ENCODE peak calls at places on chromosomes 11 and 22, in nine cellular contexts. R is naive thymus-derived CD4-positive, alpha-beta T cell; T is NCI-H1436; F is activated CD4-positive, alpha-beta T cell treated with anti-CD3 and anti-CD28 coated beads, Interleukin-2, amount 10 ng/mL, durations not matched to agents 7 days and 5 days; G is non-pigmented ciliary epithelial cell; S is left ventricle myocardium inferior; I is retinal pigment epithelial cell; Q is GOT3; C is activated T-helper 9 cell treated with anti-CD3 and anti-CD28 coated beads, Interleukin-2, amount 50 U/mL, for 16 hours. M is an unnamed sample.

GRCh38 chr11:111088872-111089271 is 156.7 kb upstream of the POU2AF2 start:
- DNase-seq in I (no peak), Q (no peak), G (no peak), F (no peak), C (no peak), T (no peak), S (no peak), R (no peak), M (no peak)

GRCh38 chr22:29475550-29475949 is 4.5 kb upstream of the NEFH start:
- DNase-seq in F (no peak), T (peak; percentile 60), S (no peak), R (no peak), Q (no peak), G (no peak), I (no peak), C (no peak), M (no peak)

GRCh38 chr22:49764151-49764581 is 63.5 kb downstream of the BRD1 start:
- DNase-seq in F (peak; percentile 4), C (no peak), T (no peak), Q (no peak), R (no peak), S (peak; percentile 13), G (no peak), I (no peak), M (peak; percentile 40)

GRCh38 chr11:133012803-133013202 is 519.5 kb downstream of the OPCML start:
- DNase-seq in G (no peak), F (no peak), T (no peak), R (no peak), S (no peak), Q (no peak), I (no peak), C (no peak), M (no peak)

GRCh38 chr11:122897606-122898210 is 15.1 kb downstream of the JHY start:
- DNase-seq in S (no peak), F (no peak), T (no peak), G (peak; percentile 56), R (no peak), Q (no peak), I (peak; percentile 53), C (no peak), M (no peak)

GRCh38 chr22:44628273-44628672 is 73.7 kb upstream of the PRR5 start:
- DNase-seq in S (no peak), T (no peak), Q (no peak), F (no peak), I (no peak), C (no peak), R (no peak), G (no peak), M (no peak)

GRCh38 chr22:19691721-19692341 is 22.5 kb upstream of the SEPTIN5 start:
- DNase-seq in Q (no peak), T (no peak), F (no peak), I (peak; percentile 58), S (no peak), R (no peak), C (no peak), G (peak; percentile 13), M (no peak)

GRCh38 chr22:36052505-36052941 is 23.9 kb upstream of the RBFOX2 start:
- DNase-seq in Q (no peak), T (no peak), R (no peak), S (no peak), C (no peak), G (no peak), I (no peak), F (no peak), M (peak; percentile 72)

GRCh38 chr11:2196970-2197770 is 25.6 kb upstream of the TH start:
- DNase-seq in I (no peak), F (peak; percentile 80), Q (no peak), S (peak; percentile 68), G (no peak), T (peak; percentile 71), R (peak; percentile 39), C (peak; percentile 52), M (peak; percentile 84)

GRCh38 chr22:24871611-24872205 is 65.7 kb downstream of the SGSM1 start:
- DNase-seq in F (no peak), C (no peak), I (no peak), Q (no peak), G (no peak), R (no peak), T (no peak), S (no peak), M (no peak)

GRCh38 chr11:132244871-132245557 is 874.6 kb downstream of the NTM start:
- DNase-seq in T (no peak), R (no peak), Q (no peak), S (no peak), F (no peak), G (no peak), C (no peak), I (no peak), M (no peak)